ENCODE peak calls at places on chromosomes 13 and 19, in ten cellular contexts. M is M059J; Z is ecto neural progenitor cell; S is breast epithelium; W is activated T-helper 1 cell treated with anti-CD3 and anti-CD28 coated beads, Interleukin-12 subunit alpha, Interleukin-12 subunit beta, Interleukin-2, Interleukin-4 antibody, amounts not matched to agents 30 ng/mL and 10 ng/mL and 1 ng/mL, durations not matched to agents 14 hours and 24 hours and 36 hours; V is hepatic stellate cell; P is amygdala; O is activated T-cell treated with anti-CD3 and anti-CD28 coated beads, Interleukin-2, amount 50 U/mL, for 4 hours; H is NCI-H2081; N is T-cell. D is an unnamed sample.
A peak's percentile ranks its signal among the peaks of the same experiment; 100 is the strongest.

GRCh38 chr13:33367931-33368330 is 82.4 kb upstream of the STARD13 start:
- DNase-seq in S (no peak), V (no peak), O (no peak), Z (no peak), H (no peak), P (no peak), W (no peak), M (no peak), N (no peak), D (no peak)

GRCh38 chr13:111115841-111116500 is 861 bp downstream of the ARHGEF7 start:
- DNase-seq in O (no peak), H (no peak), P (no peak), W (no peak), M (peak; percentile 57), N (no peak), S (no peak), Z (peak; percentile 64), V (peak; percentile 90), D (peak; percentile 73)

GRCh38 chr13:112255550-112256120 is 120.5 kb upstream of the SPACA7 start:
- DNase-seq in Z (peak; percentile 29), O (no peak), N (no peak), W (no peak), P (no peak), M (no peak), H (no peak), V (no peak), S (no peak), D (no peak)

GRCh38 chr13:28704282-28704681 is 14.5 kb downstream of the SLC46A3 start:
- DNase-seq in W (no peak), V (no peak), N (no peak), S (no peak), Z (no peak), H (no peak), M (no peak), O (no peak), P (no peak), D (no peak)

GRCh38 chr19:55980415-55980814 is 6.2 kb upstream of the NLRP5 start:
- DNase-seq in V (no peak), N (no peak), M (no peak), P (no peak), S (no peak), W (no peak), H (no peak), O (no peak), Z (no peak), D (no peak)

GRCh38 chr13:25378528-25378927 is 6.8 kb downstream of the ATP8A2 start:
- DNase-seq in P (no peak), N (no peak), V (no peak), Z (no peak), M (no peak), S (no peak), W (no peak), O (no peak), H (no peak), D (no peak)

GRCh38 chr19:37867831-37868230 is 38.6 kb downstream of the WDR87 start:
- DNase-seq in N (no peak), S (no peak), M (peak; percentile 59), W (no peak), P (no peak), V (no peak), O (no peak), H (no peak), Z (no peak), D (no peak)

GRCh38 chr13:33034061-33034460 is 17.8 kb downstream of the KL start:
- DNase-seq in V (no peak), P (no peak), H (no peak), M (no peak), W (no peak), Z (no peak), N (no peak), S (no peak), O (no peak), D (no peak)

GRCh38 chr13:77751513-77752456 is 54.3 kb downstream of the SLAIN1 start:
- DNase-seq in S (no peak), M (peak; percentile 24), P (no peak), H (peak; percentile 25), O (peak; percentile 18), N (peak; percentile 27), V (peak; percentile 4), Z (no peak), W (peak; percentile 44), D (peak; percentile 29)

GRCh38 chr13:105611424-105611823 is 924.0 kb downstream of the EFNB2 start:
- DNase-seq in V (peak; percentile 1), O (no peak), N (no peak), H (no peak), P (no peak), S (no peak), Z (no peak), W (no peak), M (peak; percentile 81), D (no peak)

GRCh38 chr19:4916292-4917082 is 7.2 kb downstream of the UHRF1 start:
- DNase-seq in H (no peak), Z (no peak), O (peak; percentile 33), V (no peak), S (no peak), N (peak; percentile 25), W (no peak), P (no peak), M (no peak), D (no peak)

GRCh38 chr19:54179921-54180452 is 7.0 kb upstream of the TMC4 start:
- DNase-seq in N (no peak), O (no peak), P (no peak), Z (peak; percentile 89), H (peak; percentile 41), W (no peak), V (peak; percentile 53), M (peak; percentile 63), S (no peak), D (no peak)

GRCh38 chr19:56071151-56071550 is 49.9 kb downstream of the ZNF787 start:
- DNase-seq in M (no peak), Z (no peak), W (no peak), P (no peak), V (no peak), N (no peak), O (no peak), S (no peak), H (no peak), D (no peak)

GRCh38 chr19:16113727-16114126 is 2.0 kb downstream of the RAB8A start:
- DNase-seq in Z (no peak), P (no peak), V (no peak), N (no peak), O (no peak), S (no peak), H (no peak), M (no peak), W (no peak), D (no peak)

GRCh38 chr19:1057185-1057857 is 9.6 kb upstream of the ARHGAP45 start:
- DNase-seq in H (no peak), N (no peak), V (no peak), Z (no peak), M (peak; percentile 73), W (no peak), O (peak; percentile 44), S (no peak), P (no peak), D (no peak)

GRCh38 chr19:14556662-14557188 is 15.1 kb downstream of the NDUFB7 start:
- DNase-seq in H (no peak), M (peak; percentile 44), N (peak; percentile 52), W (peak; percentile 60), Z (peak; percentile 88), P (no peak), V (peak; percentile 94), S (peak; percentile 59), O (peak; percentile 71), D (peak; percentile 28)

GRCh38 chr19:2280633-2281264 is 1.2 kb downstream of the PEAK3 start:
- DNase-seq in P (no peak), O (no peak), V (no peak), Z (no peak), W (no peak), H (no peak), N (no peak), S (no peak), M (no peak), D (no peak)

GRCh38 chr13:52395704-52396103 is 10.3 kb downstream of the THSD1 start:
- DNase-seq in M (no peak), V (no peak), Z (no peak), O (no peak), W (no peak), H (no peak), P (no peak), S (no peak), N (no peak), D (no peak)

GRCh38 chr13:24511824-24512207 is 762 bp downstream of the PARP4 start:
- DNase-seq in M (no peak), S (no peak), W (no peak), P (no peak), H (no peak), Z (no peak), N (no peak), O (no peak), V (no peak), D (no peak)

GRCh38 chr13:100039740-100040139 is 49.2 kb upstream of the PCCA start:
- DNase-seq in Z (no peak), S (no peak), N (no peak), P (no peak), V (no peak), H (no peak), M (no peak), W (no peak), O (no peak), D (no peak)

GRCh38 chr19:49823472-49823871 is 5.4 kb downstream of the MED25 start:
- DNase-seq in N (no peak), O (no peak), M (no peak), S (no peak), H (peak; percentile 23), P (no peak), Z (no peak), W (no peak), V (no peak), D (no peak)

GRCh38 chr13:24287748-24288287 is 21.6 kb upstream of the C1QTNF9 start:
- DNase-seq in O (no peak), S (no peak), M (no peak), N (no peak), W (no peak), P (no peak), V (no peak), Z (no peak), H (no peak), D (no peak)

GRCh38 chr13:110597041-110597689 is 18.2 kb upstream of the NAXD start:
- DNase-seq in M (no peak), H (no peak), S (no peak), N (no peak), V (no peak), P (no peak), Z (no peak), W (no peak), O (no peak), D (no peak)

GRCh38 chr13:58935689-58936088 is 1228.0 kb downstream of the DIAPH3 start:
- DNase-seq in Z (no peak), S (no peak), M (no peak), P (no peak), H (no peak), V (no peak), W (no peak), O (no peak), N (no peak), D (no peak)

GRCh38 chr19:38792250-38793111 is 3.5 kb downstream of the LGALS7B start:
- DNase-seq in N (no peak), M (no peak), W (no peak), P (no peak), V (no peak), O (peak; percentile 11), H (no peak), S (no peak), Z (peak; percentile 63), D (no peak)

GRCh38 chr13:33264620-33264978 is 21.0 kb downstream of the STARD13 start:
- DNase-seq in P (no peak), H (no peak), N (no peak), O (no peak), V (no peak), Z (no peak), S (no peak), M (peak; percentile 54), W (no peak), D (no peak)

GRCh38 chr19:4009990-4010807 is 2.7 kb downstream of the PIAS4 start:
- DNase-seq in P (no peak), M (no peak), V (no peak), N (no peak), W (no peak), H (no peak), O (no peak), Z (no peak), S (no peak), D (no peak)

GRCh38 chr13:43915451-43915850 is 35.7 kb downstream of the LACC1 start:
- DNase-seq in Z (no peak), V (no peak), M (peak; percentile 18), H (no peak), W (no peak), O (no peak), N (no peak), S (no peak), P (no peak), D (no peak)